ENCODE peak calls at places on chromosomes 2 and 18, in seven cellular contexts. D is HTR-8/SVneo; L is hepatic stellate cell; Z is activated naive CD8-positive, alpha-beta T cell treated with anti-CD3 and anti-CD28 coated beads, Interleukin-2, amount 50 U/mL, for 24 hours; G is pancreas; W is endothelial cell; H is naive thymus-derived CD8-positive, alpha-beta T cell. F is an unnamed sample.
A peak's percentile ranks its signal among the peaks of the same experiment; 100 is the strongest.

GRCh38 chr2:182763311-182763912 is 47.4 kb downstream of the DNAJC10 start:
- DNase-seq in L (peak; percentile 4), W (peak; percentile 33), G (no peak), Z (no peak), H (no peak), D (peak; percentile 5), F (no peak)

GRCh38 chr18:39675358-39675757 is 2109.8 kb upstream of the CELF4 start:
- DNase-seq in Z (no peak), L (no peak), W (no peak), D (peak; percentile 15), G (no peak), H (no peak), F (no peak)

GRCh38 chr18:32010124-32010745 is 8.4 kb upstream of the RNF125 start:
- DNase-seq in H (no peak), W (no peak), Z (no peak), G (no peak), L (no peak), D (no peak), F (no peak)

GRCh38 chr2:767944-768343 is 90.7 kb upstream of the TMEM18 start:
- DNase-seq in Z (no peak), W (no peak), H (no peak), L (no peak), G (no peak), D (no peak), F (no peak)

GRCh38 chr2:225487901-225488416 is 88.4 kb downstream of the NYAP2 start:
- DNase-seq in D (no peak), G (no peak), Z (no peak), H (no peak), L (no peak), W (no peak), F (no peak)

GRCh38 chr2:160293401-160293911 is 93.4 kb upstream of the ITGB6 start:
- DNase-seq in H (no peak), L (no peak), D (no peak), Z (no peak), G (no peak), W (no peak), F (no peak)

GRCh38 chr2:235745597-235745996 is 251.8 kb downstream of the AGAP1 start:
- DNase-seq in H (no peak), D (no peak), G (no peak), W (no peak), L (no peak), Z (no peak), F (no peak)

GRCh38 chr18:67651438-67651837 is 134.9 kb upstream of the DSEL start:
- DNase-seq in Z (no peak), H (no peak), D (no peak), L (no peak), W (no peak), G (no peak), F (no peak)

GRCh38 chr2:175275499-175275898 is 94.0 kb upstream of the ATP5MC3 start:
- DNase-seq in G (no peak), W (no peak), D (no peak), L (no peak), Z (no peak), H (no peak), F (no peak)

GRCh38 chr2:11260979-11261378 is 83.5 kb downstream of the ROCK2 start:
- DNase-seq in Z (no peak), L (no peak), D (no peak), W (no peak), H (no peak), G (no peak), F (no peak)